ENCODE peak calls at places on chromosomes 6 and 20, in nine cellular contexts. I is NCI-H146; Z is SK-N-DZ; K is HT-29; D is stimulated activated CD8-positive, alpha-beta memory T cell treated with anti-CD3 and anti-CD28 coated beads, Interleukin-15, amount 100 ng/mL, for 24 hours; S is glomerular endothelial cell; P is natural killer cell; C is CD8-positive, alpha-beta T cell; O is substantia nigra. M is an unnamed sample.

GRCh38 chr6:106700581-106700980 is 71.2 kb downstream of the QRSL1 start:
- DNase-seq in I (no peak), Z (no peak), K (no peak), D (no peak), S (no peak), P (no peak), C (no peak), O (no peak), M (no peak)

GRCh38 chr20:3283222-3283820 is 44.3 kb upstream of the SLC4A11 start:
- DNase-seq in I (no peak), Z (no peak), K (no peak), D (no peak), S (no peak), P (no peak), C (no peak), O (no peak), M (no peak)

GRCh38 chr20:44247131-44247571 is at the start of gene GDAP1L1:
- DNase-seq in I (peak; percentile 74), Z (peak; percentile 74), K (no peak), D (no peak), S (no peak), P (no peak), C (no peak), O (peak; percentile 47), M (no peak)

GRCh38 chr20:4483481-4483880 is 238.2 kb upstream of the PRND start:
- DNase-seq in I (no peak), Z (no peak), K (no peak), D (no peak), S (no peak), P (no peak), C (no peak), O (no peak), M (no peak)

GRCh38 chr6:90347411-90347841 is 50.8 kb upstream of the BACH2 start:
- DNase-seq in I (no peak), Z (no peak), K (no peak), D (no peak), S (no peak), P (no peak), C (no peak), O (no peak), M (no peak)

GRCh38 chr6:125503181-125503580 is 201.4 kb upstream of the HDDC2 start:
- DNase-seq in I (no peak), Z (no peak), K (no peak), D (no peak), S (no peak), P (no peak), C (no peak), O (no peak), M (no peak)

GRCh38 chr6:54525731-54526130 is 217.5 kb downstream of the TINAG start:
- DNase-seq in I (no peak), Z (no peak), K (no peak), D (no peak), S (no peak), P (no peak), C (no peak), O (no peak), M (no peak)

GRCh38 chr6:37056112-37056403 is 50.6 kb downstream of the FGD2 start:
- DNase-seq in I (no peak), Z (no peak), K (peak; percentile 9), D (no peak), S (no peak), P (no peak), C (no peak), O (no peak), M (no peak)

GRCh38 chr6:30500421-30501069 is 11.2 kb downstream of the HLA-E start:
- DNase-seq in I (no peak), Z (no peak), K (no peak), D (no peak), S (no peak), P (no peak), C (no peak), O (no peak), M (no peak)

GRCh38 chr20:37714973-37715657 is 21.3 kb downstream of the CTNNBL1 start:
- DNase-seq in I (no peak), Z (no peak), K (no peak), D (no peak), S (no peak), P (no peak), C (no peak), O (no peak), M (no peak)

GRCh38 chr6:150767585-150768164 is 97.8 kb upstream of the MTHFD1L start:
- DNase-seq in I (no peak), Z (no peak), K (no peak), D (no peak), S (no peak), P (no peak), C (no peak), O (no peak), M (no peak)

GRCh38 chr20:62787329-62787728 is 8.9 kb upstream of the MRGBP start:
- DNase-seq in I (no peak), Z (no peak), K (no peak), D (no peak), S (no peak), P (no peak), C (no peak), O (no peak), M (no peak)

GRCh38 chr6:39029156-39030011 is 19.2 kb upstream of the GLP1R start:
- DNase-seq in I (peak; percentile 25), Z (no peak), K (peak; percentile 51), D (peak; percentile 27), S (no peak), P (peak; percentile 55), C (peak; percentile 35), O (no peak), M (no peak)

GRCh38 chr6:27049863-27050781 is 197.4 kb upstream of the PRSS16 start:
- DNase-seq in I (peak; percentile 67), Z (no peak), K (no peak), D (no peak), S (no peak), P (no peak), C (no peak), O (no peak), M (no peak)

GRCh38 chr20:38152175-38153010 is 12.7 kb downstream of the TGM2 start:
- DNase-seq in I (no peak), Z (no peak), K (peak; percentile 94), D (no peak), S (no peak), P (peak; percentile 28), C (peak; percentile 15), O (peak; percentile 50), M (no peak)